ENCODE peak calls at places on chromosomes 12 and 14, in eight cellular contexts. One of them, this sample, is unnamed.

GRCh38 chr14:51147183-51147582 is 52.3 kb upstream of the TRIM9 start:
- DNase-seq in heart left ventricle: no peak
- DNase-seq in SK-N-SH: no peak
- DNase-seq in breast epithelium: no peak
- DNase-seq in IMR-90: no peak
- DNase-seq in Peyer's patch: no peak
- DNase-seq in transverse colon: no peak
- DNase-seq in testis: no peak
- DNase-seq in this sample: no peak

GRCh38 chr12:2359725-2360629 is 307.2 kb downstream of the CACNA1C start:
- DNase-seq in transverse colon: no peak
- DNase-seq in breast epithelium: no peak
- DNase-seq in SK-N-SH: no peak
- DNase-seq in testis: no peak
- DNase-seq in heart left ventricle: no peak
- DNase-seq in IMR-90: no peak
- DNase-seq in Peyer's patch: no peak
- DNase-seq in this sample: no peak

GRCh38 chr12:88237954-88238353 is 95.8 kb downstream of the TMTC3 start:
- DNase-seq in Peyer's patch: no peak
- DNase-seq in SK-N-SH: no peak
- DNase-seq in heart left ventricle: no peak
- DNase-seq in IMR-90: peak; percentile 84
- DNase-seq in transverse colon: no peak
- DNase-seq in testis: no peak
- DNase-seq in breast epithelium: no peak
- DNase-seq in this sample: no peak

GRCh38 chr14:81946808-81947798 is 413.4 kb upstream of the SEL1L start:
- DNase-seq in transverse colon: no peak
- DNase-seq in breast epithelium: no peak
- DNase-seq in testis: peak; percentile 25
- DNase-seq in heart left ventricle: no peak
- DNase-seq in IMR-90: no peak
- DNase-seq in Peyer's patch: no peak
- DNase-seq in SK-N-SH: no peak
- DNase-seq in this sample: no peak

GRCh38 chr14:73752297-73752992 is 38.3 kb upstream of the PNMA1 start:
- DNase-seq in testis: peak; percentile 58
- DNase-seq in Peyer's patch: peak; percentile 55
- DNase-seq in IMR-90: peak; percentile 45
- DNase-seq in transverse colon: peak; percentile 81
- DNase-seq in SK-N-SH: peak; percentile 76
- DNase-seq in heart left ventricle: peak; percentile 84
- DNase-seq in breast epithelium: peak; percentile 88
- DNase-seq in this sample: peak; percentile 88

GRCh38 chr14:101225116-101225728 is 321.7 kb upstream of the RTL1 start:
- DNase-seq in transverse colon: no peak
- DNase-seq in heart left ventricle: no peak
- DNase-seq in IMR-90: no peak
- DNase-seq in Peyer's patch: no peak
- DNase-seq in SK-N-SH: no peak
- DNase-seq in breast epithelium: no peak
- DNase-seq in testis: no peak
- DNase-seq in this sample: no peak

GRCh38 chr14:31435276-31435675 is 14.9 kb upstream of the HEATR5A start:
- DNase-seq in testis: no peak
- DNase-seq in Peyer's patch: no peak
- DNase-seq in IMR-90: peak; percentile 54
- DNase-seq in breast epithelium: no peak
- DNase-seq in heart left ventricle: no peak
- DNase-seq in transverse colon: no peak
- DNase-seq in SK-N-SH: no peak
- DNase-seq in this sample: no peak

GRCh38 chr14:101819251-101819990 is 57.9 kb downstream of the PPP2R5C start:
- DNase-seq in IMR-90: no peak
- DNase-seq in testis: no peak
- DNase-seq in Peyer's patch: peak; percentile 82
- DNase-seq in heart left ventricle: no peak
- DNase-seq in breast epithelium: no peak
- DNase-seq in SK-N-SH: no peak
- DNase-seq in transverse colon: peak; percentile 58
- DNase-seq in this sample: no peak

GRCh38 chr14:73924337-73924736 is 25.6 kb downstream of the FAM161B start:
- DNase-seq in transverse colon: no peak
- DNase-seq in heart left ventricle: no peak
- DNase-seq in IMR-90: peak; percentile 81
- DNase-seq in breast epithelium: no peak
- DNase-seq in SK-N-SH: no peak
- DNase-seq in Peyer's patch: no peak
- DNase-seq in testis: no peak
- DNase-seq in this sample: no peak

DNA sequence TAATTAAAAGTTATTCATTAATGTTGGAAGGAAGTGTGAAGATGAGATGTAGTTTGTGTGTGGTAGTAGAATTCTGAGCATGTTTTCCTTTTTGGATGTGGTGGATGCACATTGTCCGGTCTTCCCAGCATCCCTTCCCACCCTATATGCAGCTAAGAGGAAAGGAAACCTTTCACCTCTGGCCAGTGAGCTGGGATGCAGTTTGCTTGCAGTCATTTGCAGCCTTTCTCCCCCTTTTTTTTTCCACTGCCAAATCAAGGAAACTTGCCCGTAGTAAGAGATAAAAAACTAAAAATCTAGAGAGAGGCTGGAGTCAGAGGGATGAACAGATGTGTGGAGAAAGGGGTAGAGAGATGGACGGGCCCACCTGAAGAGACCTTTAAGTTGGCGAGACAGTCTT is 72.5 kb upstream of the SLC38A2 start:
- DNase-seq in SK-N-SH: no peak
- DNase-seq in breast epithelium: no peak
- DNase-seq in heart left ventricle: no peak
- DNase-seq in IMR-90: no peak
- DNase-seq in Peyer's patch: no peak
- DNase-seq in testis: no peak
- DNase-seq in transverse colon: no peak
- DNase-seq in this sample: no peak
- H3K4me1 ChIP-seq in SK-N-SH: no peaks in the 10 kb centered on the region
- H3K4me1 ChIP-seq in breast epithelium: peaks cover under 1% of the 10 kb centered on the region
- H3K4me1 ChIP-seq in heart left ventricle: peaks cover 15% of the 10 kb centered on the region
- H3K4me1 ChIP-seq in IMR-90: peaks cover 8% of the 10 kb centered on the region
- H3K4me1 ChIP-seq in Peyer's patch: no peaks in the 10 kb centered on the region
- H3K4me1 ChIP-seq in testis: peaks cover 9% of the 10 kb centered on the region
- H3K4me1 ChIP-seq in transverse colon: peaks cover 7% of the 10 kb centered on the region
- H3K4me1 ChIP-seq in this sample: peaks cover 10% of the 10 kb centered on the region

GRCh38 chr12:62403031-62403430 is 63.6 kb upstream of the MON2 start:
- DNase-seq in breast epithelium: no peak
- DNase-seq in SK-N-SH: no peak
- DNase-seq in transverse colon: no peak
- DNase-seq in testis: no peak
- DNase-seq in heart left ventricle: no peak
- DNase-seq in IMR-90: no peak
- DNase-seq in Peyer's patch: no peak
- DNase-seq in this sample: no peak
- H3K4me1 ChIP-seq in breast epithelium: no peaks in the 10 kb centered on the region
- H3K4me1 ChIP-seq in SK-N-SH: no peaks in the 10 kb centered on the region
- H3K4me1 ChIP-seq in transverse colon: no peaks in the 10 kb centered on the region
- H3K4me1 ChIP-seq in testis: no peaks in the 10 kb centered on the region
- H3K4me1 ChIP-seq in heart left ventricle: no peaks in the 10 kb centered on the region
- H3K4me1 ChIP-seq in IMR-90: no peaks in the 10 kb centered on the region
- H3K4me1 ChIP-seq in Peyer's patch: no peaks in the 10 kb centered on the region
- H3K4me1 ChIP-seq in this sample: no peaks in the 10 kb centered on the region

GRCh38 chr14:52829527-52829926 is 38.1 kb upstream of the GNPNAT1 start:
- DNase-seq in transverse colon: no peak
- DNase-seq in IMR-90: no peak
- DNase-seq in breast epithelium: no peak
- DNase-seq in heart left ventricle: no peak
- DNase-seq in SK-N-SH: no peak
- DNase-seq in Peyer's patch: no peak
- DNase-seq in testis: no peak
- DNase-seq in this sample: no peak

GRCh38 chr14:52824479-52824878 is 33.1 kb upstream of the GNPNAT1 start:
- DNase-seq in transverse colon: no peak
- DNase-seq in IMR-90: peak; percentile 18
- DNase-seq in Peyer's patch: no peak
- DNase-seq in breast epithelium: no peak
- DNase-seq in SK-N-SH: no peak
- DNase-seq in testis: no peak
- DNase-seq in heart left ventricle: no peak
- DNase-seq in this sample: no peak

GRCh38 chr14:52821805-52822250 is 30.4 kb upstream of the GNPNAT1 start:
- DNase-seq in Peyer's patch: no peak
- DNase-seq in heart left ventricle: no peak
- DNase-seq in SK-N-SH: no peak
- DNase-seq in transverse colon: no peak
- DNase-seq in breast epithelium: no peak
- DNase-seq in IMR-90: no peak
- DNase-seq in testis: no peak
- DNase-seq in this sample: no peak

GRCh38 chr14:52827426-52827825 is 36.0 kb upstream of the GNPNAT1 start:
- DNase-seq in SK-N-SH: no peak
- DNase-seq in transverse colon: no peak
- DNase-seq in IMR-90: no peak
- DNase-seq in Peyer's patch: no peak
- DNase-seq in heart left ventricle: no peak
- DNase-seq in breast epithelium: no peak
- DNase-seq in testis: no peak
- DNase-seq in this sample: no peak

GRCh38 chr14:52825085-52825484 is 33.7 kb upstream of the GNPNAT1 start:
- DNase-seq in transverse colon: no peak
- DNase-seq in IMR-90: no peak
- DNase-seq in testis: no peak
- DNase-seq in heart left ventricle: no peak
- DNase-seq in Peyer's patch: no peak
- DNase-seq in breast epithelium: no peak
- DNase-seq in SK-N-SH: no peak
- DNase-seq in this sample: no peak
- H3K4me1 ChIP-seq in transverse colon: no peaks in the 10 kb centered on the region
- H3K4me1 ChIP-seq in IMR-90: peaks cover 3% of the 10 kb centered on the region
- H3K4me1 ChIP-seq in testis: no peaks in the 10 kb centered on the region
- H3K4me1 ChIP-seq in heart left ventricle: no peaks in the 10 kb centered on the region
- H3K4me1 ChIP-seq in Peyer's patch: no peaks in the 10 kb centered on the region
- H3K4me1 ChIP-seq in breast epithelium: no peaks in the 10 kb centered on the region
- H3K4me1 ChIP-seq in SK-N-SH: peaks cover 8% of the 10 kb centered on the region
- H3K4me1 ChIP-seq in this sample: no peaks in the 10 kb centered on the region

DNA sequence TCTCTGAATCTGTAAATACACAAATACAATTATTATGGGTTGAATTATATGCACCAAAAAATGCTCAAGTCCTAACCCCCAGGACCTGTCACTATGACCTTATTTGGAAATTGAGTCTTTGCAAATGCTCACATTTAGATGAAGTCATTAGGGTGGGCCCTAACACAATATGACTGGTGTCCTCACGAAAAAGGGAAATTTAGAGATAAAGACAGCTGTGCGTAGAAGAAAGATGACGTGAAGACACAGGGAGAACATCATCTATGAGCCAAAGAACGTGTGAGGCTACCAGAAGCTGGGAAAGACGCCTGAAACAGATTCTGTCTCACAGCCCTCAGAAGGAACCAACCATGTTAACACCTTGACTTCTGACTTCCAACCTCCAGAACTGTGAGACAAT is 259.2 kb downstream of the EMP1 start:
- DNase-seq in transverse colon: no peak
- DNase-seq in SK-N-SH: no peak
- DNase-seq in IMR-90: no peak
- DNase-seq in testis: no peak
- DNase-seq in breast epithelium: no peak
- DNase-seq in Peyer's patch: no peak
- DNase-seq in heart left ventricle: no peak
- DNase-seq in this sample: no peak
- H3K4me1 ChIP-seq in transverse colon: no peaks in the 10 kb centered on the region
- H3K4me1 ChIP-seq in SK-N-SH: no peaks in the 10 kb centered on the region
- H3K4me1 ChIP-seq in IMR-90: no peaks in the 10 kb centered on the region
- H3K4me1 ChIP-seq in testis: no peaks in the 10 kb centered on the region
- H3K4me1 ChIP-seq in breast epithelium: no peaks in the 10 kb centered on the region
- H3K4me1 ChIP-seq in Peyer's patch: no peaks in the 10 kb centered on the region
- H3K4me1 ChIP-seq in heart left ventricle: no peaks in the 10 kb centered on the region
- H3K4me1 ChIP-seq in this sample: no peaks in the 10 kb centered on the region

This sample was measured in stomach.